ENCODE peak calls at places on chromosomes 13 and 19, in nine cellular contexts. T is thoracic aorta, E is HEK293T, H is Caco-2, I is endodermal cell, A is NCI-H460, W is NCI-H1105 treated with DMSO at 0.1 percent for 48 hours, Z is mucosa of descending colon, O is SK-MEL-5. F is an unnamed sample.

GRCh38 chr19:491146-491741 is 5.0 kb upstream of the MADCAM1 start:
- DNase-seq in Z (no peak), A (no peak), T (no peak), W (no peak), O (peak), E (peak), I (peak), H (no peak), F (no peak)

GRCh38 chr19:2820112-2820702 is 539 bp downstream of the ZNF554 start:
- DNase-seq in O (no peak), E (no peak), H (no peak), I (peak), A (no peak), T (no peak), Z (no peak), W (no peak), F (no peak)

GRCh38 chr13:86960876-86961275 is 710.3 kb upstream of the SLITRK5 start:
- DNase-seq in H (no peak), A (no peak), I (no peak), W (no peak), T (no peak), Z (no peak), E (no peak), O (no peak), F (no peak)

GRCh38 chr19:51688665-51689571 is 4.2 kb upstream of the SPACA6 start:
- DNase-seq in Z (peak), A (peak), O (peak), W (peak), H (peak), E (peak), I (peak), T (peak), F (peak)

GRCh38 chr19:8366961-8367326 is 3.0 kb downstream of the ANGPTL4 start:
- DNase-seq in I (peak), W (no peak), H (no peak), A (no peak), T (no peak), E (peak), O (no peak), Z (no peak), F (no peak)

GRCh38 chr19:35451278-35452096 is 3.4 kb downstream of the FFAR2 start:
- DNase-seq in H (no peak), I (no peak), O (no peak), T (no peak), E (no peak), Z (no peak), W (no peak), A (no peak), F (no peak)

GRCh38 chr13:30872685-30873443 is 33.2 kb upstream of the MEDAG start:
- DNase-seq in W (no peak), A (no peak), I (peak), Z (peak), H (no peak), O (no peak), E (no peak), T (no peak), F (no peak)

GRCh38 chr13:47480121-47480520 is 521.0 kb downstream of the SUCLA2 start:
- DNase-seq in E (no peak), H (no peak), A (no peak), Z (no peak), W (no peak), I (no peak), T (no peak), O (no peak), F (no peak)

F was measured in COR-L47.